ENCODE peak calls at places on chromosomes 7 and 10, in six cellular contexts. M is HCT116, W is ovary, F is prostate gland, X is mammary epithelial cell, C is lung. V is an unnamed sample. For H3K4me1 and H3K36me3, the result is how much of the 10 kb centered on the place peaks cover.

GRCh38 chr7:99790407-99790806 is 6.4 kb upstream of the CYP3A4 start:
- DNase-seq in M (no peak), W (no peak), F (no peak), X (no peak), C (no peak), V (no peak)

GRCh38 chr7:19969859-19970493 is 196.6 kb upstream of the TMEM196 start:
- DNase-seq in M (peak), W (no peak), F (no peak), X (no peak), C (no peak), V (no peak)

GRCh38 chr10:128716181-128716580 is 590.0 kb upstream of the MKI67 start:
- DNase-seq in M (no peak), W (no peak), F (no peak), X (no peak), C (no peak), V (no peak)

GRCh38 chr10:69425513-69426298 is 9.0 kb upstream of the TACR2 start:
- DNase-seq in M (no peak), W (no peak), F (peak), X (peak), C (no peak), V (no peak)

GRCh38 chr7:34612671-34613070 is 45.3 kb upstream of the NPSR1 start:
- DNase-seq in M (no peak), W (no peak), F (no peak), X (no peak), C (no peak), V (no peak)

GRCh38 chr10:86285136-86285790 is 81.3 kb downstream of the GRID1 start:
- DNase-seq in M (no peak), W (no peak), F (no peak), X (no peak), C (peak), V (no peak)

GRCh38 chr10:24519950-24520349 is 203.7 kb downstream of the ARHGAP21 start:
- DNase-seq in M (no peak), W (no peak), F (no peak), X (no peak), C (no peak), V (no peak)

GRCh38 chr7:52369922-52370321 is 665.5 kb upstream of the POM121L12 start:
- DNase-seq in M (no peak), W (no peak), F (no peak), X (no peak), C (no peak), V (no peak)

GRCh38 chr7:152674860-152675760 is 831 bp downstream of the XRCC2 start:
- DNase-seq in M (no peak), W (no peak), F (no peak), X (peak), C (no peak), V (peak)

GRCh38 chr10:104897679-104898078 is 256.6 kb downstream of the SORCS3 start:
- DNase-seq in M (no peak), W (no peak), F (no peak), X (no peak), C (no peak), V (no peak)

GRCh38 chr10:110387983-110388681 is 83.4 kb upstream of the SMNDC1 start:
- DNase-seq in M (no peak), W (no peak), F (no peak), X (no peak), C (no peak), V (no peak)

GRCh38 chr7:44286182-44286617 is 39.2 kb downstream of the CAMK2B start:
- DNase-seq in M (no peak), W (peak), F (no peak), X (no peak), C (no peak), V (no peak)

GRCh38 chr10:110525349-110526260 is 27.9 kb downstream of the DUSP5 start:
- DNase-seq in M (no peak), W (no peak), F (no peak), X (peak), C (no peak), V (no peak)

GRCh38 chr7:137932881-137933269 is 69.0 kb downstream of the CREB3L2 start:
- DNase-seq in M (no peak), W (no peak), F (no peak), X (peak), C (no peak), V (no peak)

GRCh38 chr7:31069880-31070555 is 17.9 kb downstream of the ADCYAP1R1 start:
- DNase-seq in M (no peak), W (no peak), F (no peak), X (no peak), C (no peak), V (no peak)

GRCh38 chr7:81877890-81878289 is 108.0 kb upstream of the HGF start:
- DNase-seq in M (no peak), W (no peak), F (no peak), X (no peak), C (no peak), V (no peak)

GRCh38 chr7:1919539-1920265 is 249.6 kb downstream of the ELFN1 start:
- DNase-seq in M (no peak), W (no peak), F (no peak), X (no peak), C (no peak), V (no peak)

GRCh38 chr7:139909379-139910050 is 80.5 kb downstream of the TBXAS1 start:
- DNase-seq in M (no peak), W (no peak), F (no peak), X (peak), C (no peak), V (no peak)
- H3K4me1 ChIP-seq in M (under half), W (under half), F (under half), X (under half), C (under half), V (under half)

DNA sequence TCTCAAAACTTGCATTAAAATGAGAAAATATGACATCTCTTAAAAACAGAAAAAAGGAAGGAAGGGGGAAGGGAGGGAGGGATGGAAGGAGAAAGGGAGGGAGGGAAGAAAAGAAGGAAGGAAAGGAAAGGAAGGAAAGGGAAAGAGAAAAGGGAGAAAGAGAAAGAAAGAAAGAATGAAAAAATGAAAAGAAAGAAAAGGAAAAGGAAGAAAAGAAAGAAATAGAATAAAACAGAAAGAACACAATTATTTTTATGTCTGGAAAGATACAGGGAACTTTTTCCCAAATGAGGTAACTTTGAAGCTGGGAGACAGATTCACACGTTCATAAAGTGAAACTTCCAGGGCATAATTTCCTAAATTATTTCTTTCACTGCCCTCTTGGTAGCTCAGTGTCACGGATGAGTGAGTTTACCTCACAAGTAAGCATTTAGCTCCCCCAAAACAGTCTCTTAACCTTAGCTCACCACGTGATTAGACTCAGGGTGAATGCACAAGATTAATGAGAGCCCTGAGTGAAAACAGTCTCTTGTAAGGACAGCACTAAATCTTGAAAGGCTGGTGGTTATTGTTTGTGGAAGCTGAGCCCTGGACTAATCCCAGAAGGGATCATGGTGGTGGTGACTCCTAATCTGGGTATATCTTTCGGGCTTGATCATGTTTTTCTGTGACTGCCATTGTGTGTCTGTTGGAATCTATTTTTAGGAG is 74.1 kb upstream of the HDAC9 start:
- DNase-seq in M (no peak), W (no peak), F (no peak), X (no peak), C (no peak), V (peak)
- H3K4me3 ChIP-seq in M (no peak), W (no peak), F (no peak), X (no peak), C (no peak), V (no peak)

GRCh38 chr7:141739250-141739649 is 1.1 kb downstream of the SSBP1 start:
- DNase-seq in M (no peak), W (no peak), F (no peak), X (no peak), C (no peak), V (no peak)

GRCh38 chr7:141744131-141744530 is 6.0 kb downstream of the SSBP1 start:
- DNase-seq in M (no peak), W (no peak), F (no peak), X (no peak), C (no peak), V (no peak)

GRCh38 chr7:141737836-141738591 is at the start of gene SSBP1:
- DNase-seq in M (peak), W (peak), F (peak), X (peak), C (peak), V (peak)

GRCh38 chr7:141738592-141739013 is 445 bp downstream of the SSBP1 start:
- DNase-seq in M (no peak), W (no peak), F (no peak), X (no peak), C (no peak), V (no peak)

DNA sequence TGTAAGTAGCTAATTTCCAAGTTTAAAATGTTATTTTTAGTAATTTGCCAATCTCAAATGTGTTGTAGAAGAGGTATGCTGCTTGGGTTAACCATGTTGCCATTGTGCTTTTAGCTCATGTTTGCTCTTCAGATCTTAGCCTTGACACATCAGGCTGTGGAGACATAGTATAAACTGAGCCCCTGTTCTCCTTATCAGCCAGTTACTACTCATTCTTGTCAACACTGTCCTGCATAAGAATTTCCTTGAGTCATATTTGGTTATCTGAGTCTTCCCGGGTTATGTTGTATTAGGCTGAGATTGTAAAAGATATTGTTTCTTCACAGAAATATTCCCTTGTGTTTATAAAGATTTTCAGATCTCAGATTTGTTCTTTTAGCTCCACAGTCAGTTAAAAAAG is 4.1 kb downstream of the SSBP1 start:
- DNase-seq in M (no peak), W (no peak), F (no peak), X (no peak), C (no peak), V (no peak)
- H3K36me3 ChIP-seq in M (half or more), W (under half), F (under half), X (under half), C (under half), V (half or more)

GRCh38 chr10:29472268-29473086 is 162.3 kb downstream of the SVIL start:
- DNase-seq in M (no peak), W (no peak), F (no peak), X (no peak), C (no peak), V (no peak)
- H3K4me1 ChIP-seq in M (under half), W (under half), F (under half), X (under half), C (under half), V (under half)

DNA sequence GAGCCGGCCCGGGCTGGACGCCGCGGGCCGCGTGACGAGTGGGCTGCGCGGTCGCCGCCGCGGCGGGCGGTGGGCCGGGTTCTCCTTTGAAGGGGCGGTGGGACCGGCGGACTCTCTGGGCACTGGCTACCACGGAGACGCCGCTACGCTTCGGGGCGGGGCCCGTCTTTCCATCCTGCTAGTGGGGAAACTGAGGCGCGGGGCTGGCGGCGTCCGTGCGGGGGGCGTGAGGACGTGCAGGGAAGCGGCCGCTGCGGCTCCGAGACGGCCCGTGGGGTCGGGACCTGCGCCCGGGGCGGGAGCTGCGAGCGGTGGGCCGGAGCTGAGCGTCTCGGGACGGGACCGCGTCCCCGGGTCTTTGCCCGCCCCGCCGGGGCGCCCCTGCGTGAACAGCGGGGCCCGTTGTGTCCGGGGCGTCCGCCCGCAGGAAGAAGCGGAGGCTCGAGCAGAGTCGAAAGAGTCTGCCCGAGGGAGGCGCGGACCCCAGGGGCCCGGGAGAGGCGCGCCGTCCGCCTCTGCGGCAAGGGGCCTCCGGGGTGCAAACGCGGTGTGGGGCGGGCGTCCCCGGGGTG is 548 bp upstream of the BNIP3 start:
- DNase-seq in M (no peak), W (no peak), F (no peak), X (no peak), C (no peak), V (no peak)
- H3K4me3 ChIP-seq in M (peak), W (peak), F (peak), X (peak), C (peak), V (peak)

GRCh38 chr7:2919256-2919655 is 75.1 kb upstream of the GNA12 start:
- DNase-seq in M (no peak), W (no peak), F (no peak), X (no peak), C (no peak), V (no peak)

GRCh38 chr7:2920956-2921708 is 77.0 kb upstream of the GNA12 start:
- DNase-seq in M (no peak), W (no peak), F (peak), X (peak), C (no peak), V (no peak)

GRCh38 chr7:2918406-2918805 is 74.3 kb upstream of the GNA12 start:
- DNase-seq in M (no peak), W (no peak), F (no peak), X (no peak), C (no peak), V (no peak)

GRCh38 chr7:2921748-2922147 is 77.6 kb upstream of the GNA12 start:
- DNase-seq in M (no peak), W (no peak), F (no peak), X (no peak), C (no peak), V (peak)

GRCh38 chr7:2920041-2920440 is 75.9 kb upstream of the GNA12 start:
- DNase-seq in M (no peak), W (no peak), F (no peak), X (no peak), C (no peak), V (no peak)
- H3K36me3 ChIP-seq in M (under half), W (under half), F (under half), X (under half), C (under half), V (under half)

DNA sequence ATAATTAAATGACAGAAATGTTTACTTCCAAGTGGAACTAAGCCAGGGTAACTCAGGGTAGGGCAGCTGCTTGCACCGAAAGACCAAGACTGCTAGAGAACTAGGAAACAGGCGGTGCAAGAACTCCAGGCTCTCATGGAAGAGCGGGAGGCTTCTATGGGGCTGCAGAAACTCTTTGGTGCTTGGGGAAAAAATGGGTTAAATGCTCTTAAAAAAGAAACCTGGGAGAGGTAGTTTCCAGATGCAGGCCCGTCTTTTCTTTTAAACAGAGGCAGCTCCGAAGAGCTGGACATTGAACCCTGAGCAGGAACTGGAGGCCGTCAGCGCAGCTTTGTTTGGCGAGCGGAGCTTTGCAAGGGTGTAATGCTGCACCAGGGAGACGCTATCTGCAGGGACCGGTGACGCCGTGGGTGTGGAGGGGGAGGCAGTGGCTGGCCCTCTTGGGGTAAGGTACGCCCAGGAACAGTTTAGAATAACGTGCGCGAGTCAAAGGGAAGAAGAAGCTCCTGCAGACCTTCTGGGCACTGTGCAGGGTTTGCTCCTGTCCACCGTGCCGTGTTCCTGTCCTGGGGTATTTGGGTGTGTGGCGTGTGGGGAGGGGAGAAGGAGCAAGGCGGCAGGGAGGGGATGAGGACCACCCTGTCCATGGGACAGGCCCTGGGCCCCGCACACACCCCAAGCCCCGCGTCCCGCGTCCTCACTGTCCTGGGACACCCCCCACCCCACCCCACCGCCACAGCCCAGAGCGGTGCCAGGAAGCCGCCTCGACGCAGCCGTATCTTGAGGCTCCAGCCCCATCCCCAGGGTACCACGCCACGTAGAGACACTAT is 59.0 kb downstream of the EGFR start:
- DNase-seq in M (no peak), W (no peak), F (no peak), X (no peak), C (no peak), V (no peak)
- H3K4me1 ChIP-seq in M (half or more), W (under half), F (under half), X (under half), C (under half), V (under half)

GRCh38 chr7:116499168-116500070 is at the start of gene CAV2:
- DNase-seq in M (peak), W (peak), F (peak), X (peak), C (peak), V (peak)
- H3K4me3 ChIP-seq in M (peak), W (peak), F (peak), X (peak), C (peak), V (peak)

GRCh38 chr7:100823534-100823933 is 3.8 kb downstream of the EPHB4 start:
- DNase-seq in M (no peak), W (no peak), F (no peak), X (no peak), C (no peak), V (no peak)
- H3K36me3 ChIP-seq in M (under half), W (under half), F (under half), X (under half), C (under half), V (half or more)

V was measured in HAP-1.